ENCODE peak calls at places on chromosomes 16 and 17, in six cellular contexts. V is activated T-helper 1 cell treated with Interleukin-2 at 50 U/mL for 16 hours, P is MCF 10A, T is heart left ventricle, R is GM04504, I is ELR. M is an unnamed sample.
A peak's percentile ranks its signal among the peaks of the same experiment; 100 is the strongest.

GRCh38 chr17:26963163-26963503 is 330.8 kb upstream of the WSB1 start:
- DNase-seq in P (no peak), I (no peak), T (no peak), R (no peak), V (no peak), M (no peak)

GRCh38 chr16:68737730-68738590 is 868 bp downstream of the CDH1 start:
- DNase-seq in P (peak; percentile 69), R (no peak), I (no peak), T (no peak), V (no peak), M (no peak)

GRCh38 chr17:76085066-76085730 is 6.2 kb downstream of the ZACN start:
- DNase-seq in V (no peak), I (no peak), R (no peak), T (no peak), P (no peak), M (no peak)

GRCh38 chr17:55478971-55479370 is 32.3 kb downstream of the SMIM36 start:
- DNase-seq in I (peak; percentile 45), P (no peak), T (no peak), R (no peak), V (no peak), M (no peak)

GRCh38 chr16:8621572-8622314 is at the start of gene METTL22:
- DNase-seq in V (peak; percentile 87), R (peak; percentile 67), P (peak; percentile 84), I (peak; percentile 81), T (peak; percentile 94), M (peak; percentile 77)

GRCh38 chr17:66661411-66661843 is 173.5 kb upstream of the CACNG5 start:
- DNase-seq in T (no peak), I (peak; percentile 83), R (no peak), V (no peak), P (peak; percentile 98), M (peak; percentile 76)

GRCh38 chr17:12429125-12429524 is 236.6 kb upstream of the MYOCD start:
- DNase-seq in R (no peak), V (no peak), T (no peak), P (no peak), I (no peak), M (no peak)

GRCh38 chr17:10053976-10054551 is 144.3 kb downstream of the GAS7 start:
- DNase-seq in T (peak; percentile 51), R (no peak), I (no peak), V (no peak), P (no peak), M (no peak)

GRCh38 chr16:29839822-29840221 is 19.6 kb downstream of the MVP start:
- DNase-seq in T (peak; percentile 52), P (no peak), V (no peak), R (no peak), I (no peak), M (no peak)

GRCh38 chr17:49764559-49765180 is 739 bp upstream of the FAM117A start:
- DNase-seq in R (no peak), T (no peak), V (no peak), P (no peak), I (no peak), M (no peak)

GRCh38 chr16:3266873-3267537 is 10.6 kb upstream of the MEFV start:
- DNase-seq in I (peak; percentile 63), P (peak; percentile 49), T (no peak), R (peak; percentile 88), V (no peak), M (peak; percentile 57)

GRCh38 chr17:60989439-60989838 is 311.8 kb downstream of the BCAS3 start:
- DNase-seq in R (no peak), I (no peak), P (no peak), V (no peak), T (no peak), M (no peak)